ENCODE peak calls at places on chromosomes 11 and 22, in nine cellular contexts. L is adipocyte; I is T-helper 2 cell; B is osteocyte; P is activated CD8-positive, alpha-beta memory T cell treated with anti-CD3 and anti-CD28 coated beads for 24 hours; V is NCI-H2081; W is DMS153; G is adrenal gland; D is activated naive CD4-positive, alpha-beta T cell treated with anti-CD3 and anti-CD28 coated beads for 36 hours. X is an unnamed sample.

GRCh38 chr11:117313828-117314768 is 2.0 kb downstream of the BACE1 start:
- DNase-seq in P (no peak), I (no peak), W (no peak), D (no peak), B (no peak), G (no peak), V (no peak), L (no peak), X (no peak)

GRCh38 chr22:20511578-20512259 is 4.3 kb downstream of the MED15 start:
- DNase-seq in L (no peak), G (no peak), P (no peak), B (no peak), I (no peak), D (no peak), V (no peak), W (no peak), X (no peak)

GRCh38 chr11:88555829-88556202 is 218.3 kb upstream of the CTSC start:
- DNase-seq in L (peak), W (no peak), G (no peak), I (no peak), P (no peak), V (no peak), D (no peak), B (no peak), X (no peak)

GRCh38 chr11:61785837-61786402 is 6.5 kb downstream of the TMEM258 start:
- DNase-seq in P (no peak), V (no peak), D (no peak), L (no peak), I (no peak), W (no peak), B (no peak), G (no peak), X (no peak)

GRCh38 chr22:46061124-46061410 is 84.1 kb upstream of the WNT7B start:
- DNase-seq in G (peak), D (no peak), P (no peak), V (no peak), L (no peak), W (no peak), B (no peak), I (no peak), X (no peak)

GRCh38 chr11:10327254-10327653 is 22.4 kb downstream of the ADM start:
- DNase-seq in V (no peak), L (peak), I (no peak), G (no peak), B (no peak), D (no peak), P (no peak), W (no peak), X (no peak)

GRCh38 chr22:32574957-32575893 is 100.6 kb downstream of the FBXO7 start:
- DNase-seq in V (no peak), D (no peak), L (no peak), I (no peak), G (no peak), W (peak), B (no peak), P (no peak), X (no peak)

GRCh38 chr22:38109391-38110000 is 988 bp downstream of the BAIAP2L2 start:
- DNase-seq in D (no peak), I (peak), P (no peak), B (no peak), L (no peak), G (no peak), V (no peak), W (no peak), X (peak)

GRCh38 chr22:36435516-36436415 is 45.7 kb downstream of the TXN2 start:
- DNase-seq in D (peak), I (peak), L (no peak), V (no peak), P (peak), G (no peak), W (peak), B (no peak), X (no peak)

GRCh38 chr11:62546937-62547625 is 475 bp upstream of the AHNAK start:
- DNase-seq in I (no peak), V (no peak), B (no peak), G (no peak), W (no peak), P (no peak), L (peak), D (no peak), X (peak)

GRCh38 chr22:45885941-45886395 is 91.0 kb downstream of the WNT7B start:
- DNase-seq in V (no peak), W (no peak), D (no peak), B (no peak), P (no peak), G (no peak), I (no peak), L (no peak), X (no peak)

GRCh38 chr11:67640021-67640757 is 626 bp upstream of the TBX10 start:
- DNase-seq in L (peak), G (peak), I (peak), W (peak), P (peak), V (peak), D (peak), B (peak), X (no peak)

GRCh38 chr11:73969991-73970800 is 12.4 kb downstream of the UCP2 start:
- DNase-seq in L (no peak), G (no peak), W (no peak), I (peak), B (no peak), D (no peak), V (no peak), P (no peak), X (no peak)

GRCh38 chr22:49676230-49676629 is 151.4 kb downstream of the BRD1 start:
- DNase-seq in L (no peak), V (no peak), G (no peak), W (no peak), I (no peak), B (no peak), D (no peak), P (no peak), X (no peak)

GRCh38 chr22:22593964-22594656 is 35.0 kb upstream of the PRAME start:
- DNase-seq in L (peak), B (peak), P (peak), V (no peak), G (peak), W (peak), I (peak), D (peak), X (no peak)

GRCh38 chr11:67279589-67280340 is 9.3 kb upstream of the ANKRD13D start:
- DNase-seq in W (no peak), I (no peak), B (no peak), D (no peak), L (no peak), P (no peak), V (no peak), G (no peak), X (no peak)

GRCh38 chr11:70247710-70248072 is 22.8 kb upstream of the PPFIA1 start:
- DNase-seq in L (no peak), D (no peak), I (no peak), G (peak), V (no peak), P (no peak), W (no peak), B (no peak), X (no peak)